ENCODE peak calls at places on chromosomes 12 and 14, in seven cellular contexts. J is ovary; K is adipocyte; E is pancreas; N is AG10803; Z is CD8-positive, alpha-beta T cell; T is foreskin fibroblast. B is an unnamed sample.

GRCh38 chr12:78870539-78870938 is 6.0 kb downstream of the SYT1 start:
- DNase-seq in J (no peak), K (no peak), E (no peak), N (no peak), Z (no peak), T (no peak), B (no peak)

GRCh38 chr14:77053046-77053841 is 24.7 kb upstream of the IRF2BPL start:
- DNase-seq in J (peak), K (peak), E (peak), N (peak), Z (peak), T (peak), B (no peak)

GRCh38 chr12:113227169-113227568 is 5.9 kb downstream of the TPCN1 start:
- DNase-seq in J (no peak), K (no peak), E (no peak), N (no peak), Z (no peak), T (no peak), B (no peak)

GRCh38 chr12:129675947-129676346 is 227.9 kb downstream of the TMEM132D start:
- DNase-seq in J (no peak), K (no peak), E (no peak), N (no peak), Z (no peak), T (no peak), B (no peak)

GRCh38 chr12:122203301-122203967 is at the start of gene B3GNT4:
- DNase-seq in J (peak), K (peak), E (peak), N (peak), Z (no peak), T (peak), B (no peak)

GRCh38 chr14:39169541-39169900 is 612 bp downstream of the TRAPPC6B start:
- DNase-seq in J (no peak), K (peak), E (no peak), N (no peak), Z (no peak), T (no peak), B (no peak)

GRCh38 chr12:46472893-46473633 is 100.5 kb upstream of the SLC38A2 start:
- DNase-seq in J (no peak), K (peak), E (no peak), N (peak), Z (no peak), T (peak), B (no peak)

GRCh38 chr12:8081228-8081920 is 700 bp upstream of the NECAP1 start:
- DNase-seq in J (no peak), K (peak), E (peak), N (no peak), Z (no peak), T (no peak), B (no peak)

GRCh38 chr12:122499991-122500684 is 594 bp downstream of the ZCCHC8 start:
- DNase-seq in J (peak), K (peak), E (peak), N (peak), Z (peak), T (peak), B (no peak)

GRCh38 chr14:104751539-104752337 is 1.2 kb upstream of the SIVA1 start:
- DNase-seq in J (peak), K (no peak), E (peak), N (no peak), Z (no peak), T (no peak), B (no peak)

GRCh38 chr12:126156806-126157574 is 1091.8 kb downstream of the AACS start:
- DNase-seq in J (no peak), K (no peak), E (peak), N (no peak), Z (no peak), T (no peak), B (no peak)

GRCh38 chr14:97930191-97930590 is 1133.0 kb downstream of the VRK1 start:
- DNase-seq in J (no peak), K (no peak), E (no peak), N (no peak), Z (no peak), T (no peak), B (no peak)

GRCh38 chr14:71931492-71932228 is 569 bp upstream of the RGS6 start:
- DNase-seq in J (no peak), K (peak), E (no peak), N (no peak), Z (no peak), T (no peak), B (no peak)

GRCh38 chr12:126998747-126999285 is 1268.2 kb upstream of the TMEM132C start:
- DNase-seq in J (no peak), K (no peak), E (no peak), N (no peak), Z (no peak), T (no peak), B (no peak)

GRCh38 chr14:95953111-95953724 is 76.6 kb downstream of the TUNAR start:
- DNase-seq in J (no peak), K (peak), E (no peak), N (no peak), Z (no peak), T (no peak), B (no peak)

GRCh38 chr14:58985786-58986185 is 202.7 kb upstream of the DAAM1 start:
- DNase-seq in J (no peak), K (no peak), E (no peak), N (no peak), Z (no peak), T (no peak), B (no peak)

GRCh38 chr14:95190346-95190840 is 33.1 kb upstream of the DICER1 start:
- DNase-seq in J (no peak), K (no peak), E (no peak), N (peak), Z (no peak), T (no peak), B (no peak)

GRCh38 chr12:96108321-96108720 is 72.9 kb upstream of the LTA4H start:
- DNase-seq in J (no peak), K (no peak), E (no peak), N (no peak), Z (no peak), T (no peak), B (no peak)

GRCh38 chr12:124797321-124797720 is 66.3 kb downstream of the SCARB1 start:
- DNase-seq in J (no peak), K (no peak), E (no peak), N (no peak), Z (no peak), T (no peak), B (no peak)

GRCh38 chr12:54182981-54183380 is 5.8 kb downstream of the SMUG1 start:
- DNase-seq in J (no peak), K (no peak), E (no peak), N (no peak), Z (no peak), T (no peak), B (no peak)

GRCh38 chr12:20525064-20525610 is 156.8 kb downstream of the PDE3A start:
- DNase-seq in J (no peak), K (no peak), E (no peak), N (no peak), Z (no peak), T (no peak), B (no peak)

GRCh38 chr12:103495158-103495782 is 498 bp downstream of the C12orf42 start:
- DNase-seq in J (no peak), K (no peak), E (no peak), N (no peak), Z (peak), T (no peak), B (no peak)

GRCh38 chr14:72822946-72823611 is 70.8 kb downstream of the DPF3 start:
- DNase-seq in J (no peak), K (no peak), E (no peak), N (peak), Z (no peak), T (no peak), B (no peak)

GRCh38 chr14:92930737-92931602 is 8.0 kb downstream of the CHGA start:
- DNase-seq in J (no peak), K (peak), E (no peak), N (peak), Z (no peak), T (peak), B (no peak)

GRCh38 chr12:130752692-130753230 is 36.7 kb upstream of the RIMBP2 start:
- DNase-seq in J (no peak), K (no peak), E (no peak), N (no peak), Z (no peak), T (no peak), B (no peak)

GRCh38 chr14:68815288-68816182 is 22.7 kb upstream of the ZFP36L1 start:
- DNase-seq in J (no peak), K (peak), E (no peak), N (no peak), Z (no peak), T (no peak), B (no peak)

GRCh38 chr12:98660521-98660920 is 15.4 kb downstream of the APAF1 start:
- DNase-seq in J (no peak), K (no peak), E (no peak), N (no peak), Z (no peak), T (no peak), B (no peak)

GRCh38 chr12:53890081-53890480 is 48.5 kb upstream of the HOXC13 start:
- DNase-seq in J (no peak), K (no peak), E (no peak), N (no peak), Z (no peak), T (no peak), B (no peak)

GRCh38 chr12:95004610-95005009 is 1.1 kb upstream of the NDUFA12 start:
- DNase-seq in J (no peak), K (peak), E (no peak), N (peak), Z (no peak), T (peak), B (peak)

GRCh38 chr14:51498411-51499227 is 153.1 kb upstream of the FRMD6 start:
- DNase-seq in J (no peak), K (peak), E (no peak), N (peak), Z (no peak), T (no peak), B (no peak)

GRCh38 chr14:78324353-78324752 is 154.2 kb downstream of the NRXN3 start:
- DNase-seq in J (no peak), K (no peak), E (no peak), N (no peak), Z (no peak), T (no peak), B (no peak)

GRCh38 chr14:50242566-50243288 is 11.3 kb upstream of the SOS2 start:
- DNase-seq in J (no peak), K (no peak), E (no peak), N (no peak), Z (no peak), T (no peak), B (no peak)

GRCh38 chr12:3218150-3218845 is 141.1 kb downstream of the TSPAN9 start:
- DNase-seq in J (peak), K (peak), E (peak), N (peak), Z (no peak), T (peak), B (peak)

GRCh38 chr14:61565181-61565580 is 130.1 kb upstream of the HIF1A start:
- DNase-seq in J (no peak), K (no peak), E (no peak), N (peak), Z (no peak), T (no peak), B (no peak)

GRCh38 chr14:96914729-96915128 is 117.5 kb downstream of the VRK1 start:
- DNase-seq in J (no peak), K (no peak), E (no peak), N (no peak), Z (no peak), T (no peak), B (no peak)

GRCh38 chr12:96495155-96495554 is 5.8 kb downstream of the CFAP54 start:
- DNase-seq in J (no peak), K (no peak), E (no peak), N (no peak), Z (no peak), T (no peak), B (no peak)

GRCh38 chr12:57027805-57028153 is 11.4 kb upstream of the TAC3 start:
- DNase-seq in J (no peak), K (no peak), E (no peak), N (no peak), Z (no peak), T (no peak), B (no peak)

GRCh38 chr14:33790996-33791395 is 159.9 kb downstream of the EGLN3 start:
- DNase-seq in J (no peak), K (no peak), E (no peak), N (no peak), Z (no peak), T (no peak), B (no peak)

GRCh38 chr12:65187665-65188064 is 18.3 kb downstream of the LEMD3 start:
- DNase-seq in J (no peak), K (no peak), E (no peak), N (no peak), Z (no peak), T (no peak), B (no peak)

GRCh38 chr12:123034022-123034541 is 53.6 kb downstream of the ARL6IP4 start:
- DNase-seq in J (peak), K (no peak), E (no peak), N (no peak), Z (no peak), T (no peak), B (no peak)

DNA sequence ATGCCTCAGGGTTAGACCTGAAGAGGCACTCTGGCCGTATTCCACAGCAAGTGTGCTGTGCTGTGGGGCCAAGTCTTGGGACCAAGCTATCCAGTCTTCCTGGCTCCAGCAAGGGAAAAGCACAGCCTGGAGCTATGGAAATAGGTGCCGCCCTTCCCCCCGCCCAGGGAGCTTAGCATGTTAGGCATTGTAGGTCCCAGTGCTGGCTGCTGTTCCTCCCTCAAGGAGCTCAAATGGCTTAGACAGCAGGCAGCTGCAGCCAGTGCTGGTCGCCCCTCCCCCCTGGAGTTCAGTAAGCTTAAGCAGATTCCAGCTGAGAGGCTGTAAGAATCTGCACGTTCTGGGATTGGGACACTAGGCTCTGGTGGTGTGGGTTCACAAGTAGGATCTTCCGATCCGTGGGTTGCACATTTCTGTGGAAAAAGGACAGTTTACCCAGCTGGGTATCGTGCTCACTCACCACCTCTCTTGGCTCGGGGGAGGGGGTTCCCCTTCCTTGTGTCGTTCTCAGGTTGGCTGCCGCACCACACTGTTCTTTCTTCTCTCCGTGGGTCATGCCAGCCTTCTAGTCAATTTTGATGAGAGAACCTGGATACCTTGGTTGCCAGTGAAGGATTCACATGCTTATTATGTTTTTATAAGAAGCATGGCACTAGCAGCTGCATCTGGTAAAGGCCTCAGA is 127.3 kb downstream of the CNTN1 start:
- DNase-seq in J (peak), K (no peak), E (peak), N (no peak), Z (no peak), T (no peak), B (no peak)
- H3K4me3 ChIP-seq in J (no peak), K (no peak), E (no peak), N (no peak), Z (no peak), T (no peak), B (no peak)

DNA sequence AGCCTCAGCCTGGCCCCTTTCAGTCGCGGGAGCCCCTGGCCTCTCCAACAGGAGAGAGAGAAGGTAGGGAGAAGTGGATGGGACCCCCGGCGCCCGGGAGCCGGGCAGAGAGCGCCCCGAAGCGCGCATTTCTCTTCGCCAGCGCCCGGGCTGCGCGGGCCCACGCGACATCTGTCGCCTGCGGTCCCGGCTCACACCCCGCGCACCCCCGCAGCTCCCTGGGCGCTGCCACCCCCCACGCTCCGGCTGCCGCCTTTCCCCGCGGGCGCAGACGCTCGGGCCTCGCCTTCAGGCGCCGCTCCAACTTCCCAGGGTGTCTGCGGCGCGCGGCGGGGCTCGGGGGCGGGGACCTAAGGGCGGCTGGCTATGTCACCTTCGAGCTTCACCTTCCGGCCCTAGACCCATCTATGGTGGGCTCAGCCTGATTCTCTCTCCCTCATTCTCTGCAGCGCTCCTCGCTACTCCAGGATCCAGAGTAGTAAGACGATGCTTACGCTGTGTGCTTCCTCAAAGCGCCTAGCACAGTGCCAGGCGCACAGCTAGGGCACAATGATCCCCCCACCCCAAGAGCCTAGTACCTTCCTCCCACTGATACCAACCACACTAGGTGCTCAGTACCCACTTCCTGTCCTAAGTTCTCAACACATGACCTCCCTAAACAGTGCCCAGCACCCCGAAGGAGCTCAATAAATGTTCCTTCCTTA is 1.6 kb downstream of the HRK start:
- DNase-seq in J (no peak), K (peak), E (no peak), N (no peak), Z (no peak), T (no peak), B (no peak)
- H3K4me3 ChIP-seq in J (no peak), K (peak), E (no peak), N (no peak), Z (peak), T (no peak), B (no peak)

GRCh38 chr12:117166107-117166506 is 24.2 kb downstream of the FBXO21 start:
- DNase-seq in J (no peak), K (no peak), E (no peak), N (no peak), Z (no peak), T (no peak), B (no peak)

GRCh38 chr12:117165342-117165741 is 24.9 kb downstream of the FBXO21 start:
- DNase-seq in J (no peak), K (no peak), E (peak), N (no peak), Z (no peak), T (no peak), B (no peak)

GRCh38 chr12:117168976-117169375 is 21.3 kb downstream of the FBXO21 start:
- DNase-seq in J (no peak), K (no peak), E (no peak), N (no peak), Z (no peak), T (no peak), B (no peak)

GRCh38 chr12:117169548-117169947 is 20.7 kb downstream of the FBXO21 start:
- DNase-seq in J (peak), K (no peak), E (no peak), N (no peak), Z (no peak), T (no peak), B (no peak)

GRCh38 chr12:117167769-117168168 is 22.5 kb downstream of the FBXO21 start:
- DNase-seq in J (no peak), K (no peak), E (no peak), N (no peak), Z (no peak), T (no peak), B (no peak)
- H3K4me3 ChIP-seq in J (no peak), K (no peak), E (no peak), N (no peak), Z (no peak), T (no peak), B (no peak)

GRCh38 chr12:132071001-132071810 is 72.9 kb downstream of the DDX51 start:
- DNase-seq in J (no peak), K (no peak), E (no peak), N (no peak), Z (no peak), T (no peak), B (no peak)
- H3K4me3 ChIP-seq in J (no peak), K (no peak), E (no peak), N (no peak), Z (no peak), T (no peak), B (no peak)

GRCh38 chr14:36513012-36513420 is 7.0 kb downstream of the NKX2-1 start:
- DNase-seq in J (no peak), K (no peak), E (no peak), N (no peak), Z (no peak), T (no peak), B (no peak)

GRCh38 chr14:36512585-36513003 is 7.4 kb downstream of the NKX2-1 start:
- DNase-seq in J (no peak), K (no peak), E (no peak), N (no peak), Z (no peak), T (no peak), B (no peak)

GRCh38 chr14:36515105-36515593 is 4.9 kb downstream of the NKX2-1 start:
- DNase-seq in J (no peak), K (no peak), E (no peak), N (no peak), Z (no peak), T (no peak), B (no peak)

GRCh38 chr14:36514278-36515104 is 5.5 kb downstream of the NKX2-1 start:
- DNase-seq in J (no peak), K (no peak), E (no peak), N (no peak), Z (no peak), T (no peak), B (no peak)

GRCh38 chr14:36513451-36514277 is 6.4 kb downstream of the NKX2-1 start:
- DNase-seq in J (no peak), K (no peak), E (no peak), N (no peak), Z (no peak), T (no peak), B (no peak)
- H3K4me3 ChIP-seq in J (no peak), K (no peak), E (no peak), N (no peak), Z (no peak), T (no peak), B (no peak)

GRCh38 chr12:101021911-101022388 is 188.1 kb downstream of the SLC5A8 start:
- DNase-seq in J (no peak), K (peak), E (no peak), N (peak), Z (no peak), T (peak), B (peak)

GRCh38 chr12:101027200-101027599 is 182.8 kb downstream of the SLC5A8 start:
- DNase-seq in J (no peak), K (no peak), E (no peak), N (no peak), Z (no peak), T (no peak), B (no peak)

GRCh38 chr12:101027816-101028215 is 182.2 kb downstream of the SLC5A8 start:
- DNase-seq in J (no peak), K (no peak), E (no peak), N (no peak), Z (no peak), T (no peak), B (no peak)
- H3K4me3 ChIP-seq in J (no peak), K (no peak), E (no peak), N (no peak), Z (no peak), T (no peak), B (no peak)

B was measured in skeletal muscle cell.